ENCODE peak calls at places on chromosomes 5 and 9, in nine cellular contexts. One of them, this sample, is unnamed. For H3K4me1 and H3K27me3, the result is how much of the 10 kb centered on the place peaks cover.

GRCh38 chr5:72392326-72392733 is 72.2 kb downstream of the PTCD2 start:
- DNase-seq in mesenchymal stem cell: no peak
- DNase-seq in endodermal cell: no peak
- DNase-seq in CD4-positive, CD25-positive, alpha-beta regulatory T cell: no peak
- DNase-seq in right atrium auricular region: no peak
- DNase-seq in cardiac muscle cell: peak
- DNase-seq in uterus: no peak
- DNase-seq in HCT116: no peak
- DNase-seq in GM23338: no peak
- DNase-seq in this sample: peak

GRCh38 chr5:4765411-4765810 is 374.7 kb upstream of the ADAMTS16 start:
- DNase-seq in endodermal cell: no peak
- DNase-seq in GM23338: no peak
- DNase-seq in HCT116: no peak
- DNase-seq in CD4-positive, CD25-positive, alpha-beta regulatory T cell: no peak
- DNase-seq in right atrium auricular region: no peak
- DNase-seq in mesenchymal stem cell: no peak
- DNase-seq in uterus: no peak
- DNase-seq in cardiac muscle cell: no peak
- DNase-seq in this sample: no peak

GRCh38 chr5:134958755-134959154 is 9.0 kb upstream of the CATSPER3 start:
- DNase-seq in mesenchymal stem cell: peak
- DNase-seq in endodermal cell: peak
- DNase-seq in cardiac muscle cell: no peak
- DNase-seq in uterus: no peak
- DNase-seq in right atrium auricular region: no peak
- DNase-seq in GM23338: peak
- DNase-seq in HCT116: no peak
- DNase-seq in CD4-positive, CD25-positive, alpha-beta regulatory T cell: no peak
- DNase-seq in this sample: no peak

GRCh38 chr9:133073264-133074000 is 11.7 kb downstream of the CEL start:
- DNase-seq in cardiac muscle cell: no peak
- DNase-seq in HCT116: no peak
- DNase-seq in GM23338: no peak
- DNase-seq in endodermal cell: no peak
- DNase-seq in right atrium auricular region: no peak
- DNase-seq in mesenchymal stem cell: no peak
- DNase-seq in CD4-positive, CD25-positive, alpha-beta regulatory T cell: no peak
- DNase-seq in uterus: no peak
- DNase-seq in this sample: no peak

GRCh38 chr9:715310-715709 is 126.2 kb upstream of the DMRT1 start:
- DNase-seq in cardiac muscle cell: no peak
- DNase-seq in HCT116: no peak
- DNase-seq in uterus: no peak
- DNase-seq in right atrium auricular region: no peak
- DNase-seq in GM23338: no peak
- DNase-seq in mesenchymal stem cell: no peak
- DNase-seq in endodermal cell: no peak
- DNase-seq in CD4-positive, CD25-positive, alpha-beta regulatory T cell: no peak
- DNase-seq in this sample: peak

GRCh38 chr9:36008774-36009300 is 27.9 kb upstream of the RECK start:
- DNase-seq in cardiac muscle cell: peak
- DNase-seq in mesenchymal stem cell: peak
- DNase-seq in right atrium auricular region: peak
- DNase-seq in CD4-positive, CD25-positive, alpha-beta regulatory T cell: peak
- DNase-seq in uterus: peak
- DNase-seq in GM23338: peak
- DNase-seq in HCT116: peak
- DNase-seq in endodermal cell: peak
- DNase-seq in this sample: peak

GRCh38 chr9:99226054-99226453 is 4.0 kb downstream of the SEC61B start:
- DNase-seq in endodermal cell: no peak
- DNase-seq in cardiac muscle cell: no peak
- DNase-seq in HCT116: no peak
- DNase-seq in uterus: no peak
- DNase-seq in right atrium auricular region: no peak
- DNase-seq in mesenchymal stem cell: no peak
- DNase-seq in GM23338: no peak
- DNase-seq in CD4-positive, CD25-positive, alpha-beta regulatory T cell: no peak
- DNase-seq in this sample: no peak

GRCh38 chr5:78649816-78650561 is 1.4 kb upstream of the LHFPL2 start:
- DNase-seq in CD4-positive, CD25-positive, alpha-beta regulatory T cell: no peak
- DNase-seq in mesenchymal stem cell: peak
- DNase-seq in endodermal cell: peak
- DNase-seq in GM23338: peak
- DNase-seq in cardiac muscle cell: no peak
- DNase-seq in HCT116: no peak
- DNase-seq in uterus: no peak
- DNase-seq in right atrium auricular region: no peak
- DNase-seq in this sample: no peak

GRCh38 chr9:28951945-28952344 is 1378.7 kb upstream of the C9orf72 start:
- DNase-seq in uterus: no peak
- DNase-seq in CD4-positive, CD25-positive, alpha-beta regulatory T cell: no peak
- DNase-seq in HCT116: no peak
- DNase-seq in endodermal cell: peak
- DNase-seq in right atrium auricular region: no peak
- DNase-seq in mesenchymal stem cell: peak
- DNase-seq in cardiac muscle cell: no peak
- DNase-seq in GM23338: no peak
- DNase-seq in this sample: no peak

GRCh38 chr5:10538789-10539684 is 24.8 kb upstream of the ANKRD33B start:
- DNase-seq in endodermal cell: no peak
- DNase-seq in HCT116: no peak
- DNase-seq in cardiac muscle cell: no peak
- DNase-seq in right atrium auricular region: no peak
- DNase-seq in uterus: peak
- DNase-seq in mesenchymal stem cell: no peak
- DNase-seq in CD4-positive, CD25-positive, alpha-beta regulatory T cell: no peak
- DNase-seq in GM23338: no peak
- DNase-seq in this sample: no peak

GRCh38 chr5:57468481-57469165 is 14.0 kb downstream of the ACTBL2 start:
- DNase-seq in uterus: no peak
- DNase-seq in CD4-positive, CD25-positive, alpha-beta regulatory T cell: no peak
- DNase-seq in HCT116: no peak
- DNase-seq in right atrium auricular region: no peak
- DNase-seq in GM23338: no peak
- DNase-seq in cardiac muscle cell: no peak
- DNase-seq in endodermal cell: no peak
- DNase-seq in mesenchymal stem cell: peak
- DNase-seq in this sample: no peak

GRCh38 chr9:116904165-116904564 is 217.1 kb downstream of the TRIM32 start:
- DNase-seq in right atrium auricular region: no peak
- DNase-seq in uterus: no peak
- DNase-seq in endodermal cell: no peak
- DNase-seq in mesenchymal stem cell: no peak
- DNase-seq in CD4-positive, CD25-positive, alpha-beta regulatory T cell: no peak
- DNase-seq in HCT116: no peak
- DNase-seq in GM23338: no peak
- DNase-seq in cardiac muscle cell: no peak
- DNase-seq in this sample: no peak

GRCh38 chr9:73038613-73039012 is 85.8 kb upstream of the ALDH1A1 start:
- DNase-seq in CD4-positive, CD25-positive, alpha-beta regulatory T cell: no peak
- DNase-seq in HCT116: no peak
- DNase-seq in mesenchymal stem cell: peak
- DNase-seq in uterus: peak
- DNase-seq in endodermal cell: peak
- DNase-seq in GM23338: peak
- DNase-seq in right atrium auricular region: no peak
- DNase-seq in cardiac muscle cell: no peak
- DNase-seq in this sample: peak

GRCh38 chr5:45060686-45061085 is 251.9 kb downstream of the MRPS30 start:
- DNase-seq in GM23338: peak
- DNase-seq in right atrium auricular region: no peak
- DNase-seq in uterus: no peak
- DNase-seq in cardiac muscle cell: no peak
- DNase-seq in CD4-positive, CD25-positive, alpha-beta regulatory T cell: no peak
- DNase-seq in HCT116: no peak
- DNase-seq in mesenchymal stem cell: no peak
- DNase-seq in endodermal cell: no peak
- DNase-seq in this sample: no peak

DNA sequence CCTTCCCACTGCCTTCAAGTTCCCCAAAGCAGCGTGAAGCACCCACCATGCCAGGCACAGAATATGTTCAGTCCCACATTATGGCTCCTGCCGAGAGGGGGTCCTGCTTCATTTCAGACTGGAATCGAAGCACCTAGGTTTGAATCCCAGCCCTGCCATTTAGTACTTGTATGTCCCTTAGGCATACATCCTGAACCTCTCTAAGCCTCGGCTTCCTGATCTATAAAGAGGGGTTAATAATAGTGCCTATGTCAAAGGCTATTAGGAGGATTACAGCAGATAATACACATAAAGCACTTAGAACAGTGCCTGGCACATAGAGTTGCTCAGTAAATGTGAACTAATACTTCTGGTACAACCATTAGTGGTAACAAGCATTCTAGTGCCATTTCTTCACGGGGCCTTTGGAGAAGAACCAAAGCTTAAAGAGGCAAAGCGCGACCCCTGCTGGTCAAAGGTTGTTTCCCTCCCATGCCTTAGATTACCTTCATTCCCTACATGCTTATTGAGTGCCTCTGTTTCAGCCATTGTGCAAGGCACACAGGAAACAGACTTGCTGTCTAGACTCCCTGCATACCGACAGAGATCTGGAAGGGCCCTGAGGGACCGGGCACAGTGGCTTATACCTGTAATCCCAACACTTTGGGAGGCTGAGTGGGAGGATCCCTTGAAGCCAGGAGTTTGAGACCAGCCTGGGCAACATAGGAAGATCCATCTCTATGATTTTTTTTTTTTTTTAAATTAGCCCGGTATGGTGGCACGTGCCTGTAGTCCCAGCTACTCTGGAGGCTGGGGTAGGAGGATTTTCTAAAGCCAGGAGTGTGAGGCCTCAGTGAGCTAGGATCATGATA is 98.3 kb downstream of the PPARGC1B start:
- DNase-seq in endodermal cell: peak
- DNase-seq in CD4-positive, CD25-positive, alpha-beta regulatory T cell: peak
- DNase-seq in cardiac muscle cell: peak
- DNase-seq in uterus: peak
- DNase-seq in HCT116: peak
- DNase-seq in mesenchymal stem cell: peak
- DNase-seq in right atrium auricular region: peak
- DNase-seq in GM23338: peak
- DNase-seq in this sample: peak
- H3K4me1 ChIP-seq in endodermal cell: under half
- H3K4me1 ChIP-seq in CD4-positive, CD25-positive, alpha-beta regulatory T cell: under half
- H3K4me1 ChIP-seq in cardiac muscle cell: under half
- H3K4me1 ChIP-seq in uterus: under half
- H3K4me1 ChIP-seq in HCT116: under half
- H3K4me1 ChIP-seq in mesenchymal stem cell: under half
- H3K4me1 ChIP-seq in right atrium auricular region: under half
- H3K4me1 ChIP-seq in GM23338: under half
- H3K4me1 ChIP-seq in this sample: under half

DNA sequence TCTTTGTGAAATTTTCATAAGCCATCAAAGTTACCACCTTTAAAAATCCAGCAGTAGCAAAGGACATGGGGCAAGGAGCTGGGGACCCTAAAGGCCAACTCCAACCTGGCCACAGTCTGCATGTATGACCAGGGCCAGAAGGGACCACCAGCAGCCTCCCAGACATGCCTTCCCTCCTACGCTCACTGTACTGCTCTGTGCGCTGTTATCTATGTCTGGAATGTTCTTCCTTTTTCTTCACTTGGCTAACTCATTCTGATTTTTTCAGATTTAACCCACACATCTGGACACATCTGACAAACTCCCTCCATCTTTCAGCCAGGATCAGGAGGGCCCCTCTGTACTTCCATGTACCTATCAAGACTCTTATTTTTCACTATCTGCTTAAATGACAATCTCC is 47.6 kb upstream of the TRAF1 start:
- DNase-seq in HCT116: no peak
- DNase-seq in right atrium auricular region: no peak
- DNase-seq in mesenchymal stem cell: no peak
- DNase-seq in endodermal cell: no peak
- DNase-seq in GM23338: no peak
- DNase-seq in cardiac muscle cell: no peak
- DNase-seq in CD4-positive, CD25-positive, alpha-beta regulatory T cell: no peak
- DNase-seq in uterus: no peak
- DNase-seq in this sample: no peak
- H3K27me3 ChIP-seq in HCT116: under half
- H3K27me3 ChIP-seq in right atrium auricular region: under half
- H3K27me3 ChIP-seq in mesenchymal stem cell: under half
- H3K27me3 ChIP-seq in endodermal cell: under half
- H3K27me3 ChIP-seq in GM23338: under half
- H3K27me3 ChIP-seq in cardiac muscle cell: under half
- H3K27me3 ChIP-seq in CD4-positive, CD25-positive, alpha-beta regulatory T cell: under half
- H3K27me3 ChIP-seq in uterus: under half
- H3K27me3 ChIP-seq in this sample: under half

DNA sequence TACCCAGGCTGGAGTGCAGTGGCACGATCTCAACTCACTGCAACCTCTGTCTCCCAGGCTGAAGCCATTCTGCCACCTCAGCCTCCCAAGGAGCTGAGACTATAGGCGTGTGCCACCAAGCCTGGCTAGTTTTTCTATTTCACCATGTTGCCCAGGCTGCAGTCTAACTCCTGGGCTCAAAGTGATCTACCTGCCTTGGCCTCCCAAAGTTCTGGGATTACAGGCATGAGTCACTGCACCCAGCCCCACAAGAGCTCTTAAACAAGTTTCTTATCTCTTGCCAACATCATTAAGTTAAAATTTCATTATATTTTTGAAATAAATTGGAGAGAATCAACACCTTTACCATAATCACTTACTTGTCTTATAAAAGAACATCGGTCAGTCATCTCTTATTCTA is 280.3 kb downstream of the ARHGEF28 start:
- DNase-seq in GM23338: no peak
- DNase-seq in HCT116: no peak
- DNase-seq in right atrium auricular region: no peak
- DNase-seq in cardiac muscle cell: no peak
- DNase-seq in endodermal cell: no peak
- DNase-seq in uterus: no peak
- DNase-seq in CD4-positive, CD25-positive, alpha-beta regulatory T cell: no peak
- DNase-seq in mesenchymal stem cell: no peak
- DNase-seq in this sample: no peak
- H3K27ac ChIP-seq in GM23338: no peak
- H3K27ac ChIP-seq in HCT116: no peak
- H3K27ac ChIP-seq in right atrium auricular region: no peak
- H3K27ac ChIP-seq in cardiac muscle cell: no peak
- H3K27ac ChIP-seq in endodermal cell: no peak
- H3K27ac ChIP-seq in uterus: no peak
- H3K27ac ChIP-seq in CD4-positive, CD25-positive, alpha-beta regulatory T cell: no peak
- H3K27ac ChIP-seq in mesenchymal stem cell: no peak
- H3K27ac ChIP-seq in this sample: no peak

DNA sequence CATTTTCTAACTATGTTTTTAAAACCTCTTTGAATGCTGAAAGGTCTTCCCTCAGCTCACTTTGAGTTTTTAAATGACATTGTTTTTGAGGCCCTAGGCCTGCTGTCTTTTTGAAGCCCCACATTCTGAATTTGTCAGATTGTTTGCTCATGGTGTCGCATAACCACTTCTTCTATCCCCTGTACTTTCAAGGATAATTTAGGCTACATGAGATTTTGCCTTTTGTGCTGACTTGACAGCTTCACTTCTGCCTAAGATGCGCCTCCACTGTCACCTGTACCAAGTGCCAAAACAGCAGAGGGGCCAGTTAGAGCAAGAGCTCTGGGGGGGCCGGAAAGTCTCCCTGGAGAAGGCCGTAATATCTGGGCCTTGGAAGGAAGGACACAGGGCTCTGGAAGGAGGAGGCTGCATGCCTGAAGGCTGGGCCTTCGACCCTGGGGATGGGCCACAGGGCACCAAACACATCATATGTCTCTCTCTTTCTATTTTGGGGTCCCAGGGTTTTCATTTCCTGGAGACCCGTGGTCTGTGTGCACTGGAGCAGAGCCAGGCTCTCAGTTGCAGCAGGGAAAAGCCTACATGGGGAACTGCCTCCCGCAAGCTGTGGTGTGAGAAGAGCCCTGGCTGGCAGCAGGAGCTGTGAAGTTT is 49.1 kb downstream of the NDST1 start:
- DNase-seq in cardiac muscle cell: no peak
- DNase-seq in right atrium auricular region: no peak
- DNase-seq in uterus: no peak
- DNase-seq in HCT116: no peak
- DNase-seq in mesenchymal stem cell: no peak
- DNase-seq in GM23338: no peak
- DNase-seq in endodermal cell: no peak
- DNase-seq in CD4-positive, CD25-positive, alpha-beta regulatory T cell: no peak
- DNase-seq in this sample: no peak
- H3K4me1 ChIP-seq in cardiac muscle cell: under half
- H3K4me1 ChIP-seq in right atrium auricular region: under half
- H3K4me1 ChIP-seq in uterus: under half
- H3K4me1 ChIP-seq in HCT116: under half
- H3K4me1 ChIP-seq in mesenchymal stem cell: under half
- H3K4me1 ChIP-seq in GM23338: under half
- H3K4me1 ChIP-seq in endodermal cell: under half
- H3K4me1 ChIP-seq in CD4-positive, CD25-positive, alpha-beta regulatory T cell: under half
- H3K4me1 ChIP-seq in this sample: under half